ENCODE peak calls at places on chromosomes 12 and 14, in eight cellular contexts. One of them, this sample, is unnamed.

GRCh38 chr12:64180951-64181350 is 41.1 kb downstream of the KICS2 start:
- DNase-seq in heart left ventricle: no peak
- DNase-seq in posterior cingulate gyrus: no peak
- DNase-seq in pancreas: no peak
- DNase-seq in iPS-NIHi11: no peak
- DNase-seq in HuH-7.5: no peak
- DNase-seq in DMS 273 treated with DMSO at 0.1 percent for 48 hours: no peak
- DNase-seq in stimulated activated CD8-positive, alpha-beta memory T cell treated with anti-CD3 and anti-CD28 coated beads, Interleukin-15, amount 100 ng/mL, for 4 hours: no peak
- DNase-seq in this sample: peak

GRCh38 chr12:75020068-75020557 is 189.5 kb downstream of the KCNC2 start:
- DNase-seq in heart left ventricle: no peak
- DNase-seq in posterior cingulate gyrus: no peak
- DNase-seq in pancreas: no peak
- DNase-seq in iPS-NIHi11: no peak
- DNase-seq in HuH-7.5: no peak
- DNase-seq in DMS 273 treated with DMSO at 0.1 percent for 48 hours: no peak
- DNase-seq in stimulated activated CD8-positive, alpha-beta memory T cell treated with anti-CD3 and anti-CD28 coated beads, Interleukin-15, amount 100 ng/mL, for 4 hours: no peak
- DNase-seq in this sample: peak

GRCh38 chr14:103836976-103837725 is 10.2 kb downstream of the PPP1R13B start:
- DNase-seq in heart left ventricle: no peak
- DNase-seq in posterior cingulate gyrus: no peak
- DNase-seq in pancreas: no peak
- DNase-seq in iPS-NIHi11: no peak
- DNase-seq in HuH-7.5: no peak
- DNase-seq in DMS 273 treated with DMSO at 0.1 percent for 48 hours: no peak
- DNase-seq in stimulated activated CD8-positive, alpha-beta memory T cell treated with anti-CD3 and anti-CD28 coated beads, Interleukin-15, amount 100 ng/mL, for 4 hours: no peak
- DNase-seq in this sample: no peak

GRCh38 chr12:2335109-2335508 is 282.3 kb downstream of the CACNA1C start:
- DNase-seq in heart left ventricle: no peak
- DNase-seq in posterior cingulate gyrus: no peak
- DNase-seq in pancreas: no peak
- DNase-seq in iPS-NIHi11: no peak
- DNase-seq in HuH-7.5: no peak
- DNase-seq in DMS 273 treated with DMSO at 0.1 percent for 48 hours: no peak
- DNase-seq in stimulated activated CD8-positive, alpha-beta memory T cell treated with anti-CD3 and anti-CD28 coated beads, Interleukin-15, amount 100 ng/mL, for 4 hours: no peak
- DNase-seq in this sample: no peak

GRCh38 chr12:104520242-104520900 is 63.6 kb downstream of the CHST11 start:
- DNase-seq in heart left ventricle: no peak
- DNase-seq in posterior cingulate gyrus: no peak
- DNase-seq in pancreas: no peak
- DNase-seq in iPS-NIHi11: no peak
- DNase-seq in HuH-7.5: no peak
- DNase-seq in DMS 273 treated with DMSO at 0.1 percent for 48 hours: no peak
- DNase-seq in stimulated activated CD8-positive, alpha-beta memory T cell treated with anti-CD3 and anti-CD28 coated beads, Interleukin-15, amount 100 ng/mL, for 4 hours: no peak
- DNase-seq in this sample: peak

GRCh38 chr14:74906923-74907620 is 16.0 kb downstream of the RPS6KL1 start:
- DNase-seq in heart left ventricle: no peak
- DNase-seq in posterior cingulate gyrus: no peak
- DNase-seq in pancreas: no peak
- DNase-seq in iPS-NIHi11: peak
- DNase-seq in HuH-7.5: no peak
- DNase-seq in DMS 273 treated with DMSO at 0.1 percent for 48 hours: no peak
- DNase-seq in stimulated activated CD8-positive, alpha-beta memory T cell treated with anti-CD3 and anti-CD28 coated beads, Interleukin-15, amount 100 ng/mL, for 4 hours: no peak
- DNase-seq in this sample: no peak

GRCh38 chr12:118336123-118336522 is 36.6 kb downstream of the TAOK3 start:
- DNase-seq in heart left ventricle: no peak
- DNase-seq in posterior cingulate gyrus: no peak
- DNase-seq in pancreas: no peak
- DNase-seq in iPS-NIHi11: no peak
- DNase-seq in HuH-7.5: no peak
- DNase-seq in DMS 273 treated with DMSO at 0.1 percent for 48 hours: no peak
- DNase-seq in stimulated activated CD8-positive, alpha-beta memory T cell treated with anti-CD3 and anti-CD28 coated beads, Interleukin-15, amount 100 ng/mL, for 4 hours: no peak
- DNase-seq in this sample: no peak

GRCh38 chr14:99643343-99643742 is 1.6 kb upstream of the HHIPL1 start:
- DNase-seq in heart left ventricle: no peak
- DNase-seq in posterior cingulate gyrus: no peak
- DNase-seq in pancreas: no peak
- DNase-seq in iPS-NIHi11: no peak
- DNase-seq in HuH-7.5: no peak
- DNase-seq in DMS 273 treated with DMSO at 0.1 percent for 48 hours: no peak
- DNase-seq in stimulated activated CD8-positive, alpha-beta memory T cell treated with anti-CD3 and anti-CD28 coated beads, Interleukin-15, amount 100 ng/mL, for 4 hours: no peak
- DNase-seq in this sample: no peak

GRCh38 chr12:52506858-52507715 is 13.1 kb downstream of the KRT5 start:
- DNase-seq in heart left ventricle: no peak
- DNase-seq in posterior cingulate gyrus: no peak
- DNase-seq in pancreas: no peak
- DNase-seq in iPS-NIHi11: peak
- DNase-seq in HuH-7.5: peak
- DNase-seq in DMS 273 treated with DMSO at 0.1 percent for 48 hours: no peak
- DNase-seq in stimulated activated CD8-positive, alpha-beta memory T cell treated with anti-CD3 and anti-CD28 coated beads, Interleukin-15, amount 100 ng/mL, for 4 hours: no peak
- DNase-seq in this sample: peak

GRCh38 chr12:76643438-76643837 is 83.9 kb upstream of the OSBPL8 start:
- DNase-seq in heart left ventricle: no peak
- DNase-seq in posterior cingulate gyrus: no peak
- DNase-seq in pancreas: no peak
- DNase-seq in iPS-NIHi11: no peak
- DNase-seq in HuH-7.5: no peak
- DNase-seq in DMS 273 treated with DMSO at 0.1 percent for 48 hours: no peak
- DNase-seq in stimulated activated CD8-positive, alpha-beta memory T cell treated with anti-CD3 and anti-CD28 coated beads, Interleukin-15, amount 100 ng/mL, for 4 hours: no peak
- DNase-seq in this sample: no peak

GRCh38 chr12:131564843-131565242 is 146.0 kb upstream of the SFSWAP start:
- DNase-seq in heart left ventricle: no peak
- DNase-seq in posterior cingulate gyrus: no peak
- DNase-seq in pancreas: no peak
- DNase-seq in iPS-NIHi11: no peak
- DNase-seq in HuH-7.5: no peak
- DNase-seq in DMS 273 treated with DMSO at 0.1 percent for 48 hours: no peak
- DNase-seq in stimulated activated CD8-positive, alpha-beta memory T cell treated with anti-CD3 and anti-CD28 coated beads, Interleukin-15, amount 100 ng/mL, for 4 hours: no peak
- DNase-seq in this sample: no peak

GRCh38 chr12:116060765-116061164 is 216.7 kb downstream of the MED13L start:
- DNase-seq in heart left ventricle: no peak
- DNase-seq in posterior cingulate gyrus: no peak
- DNase-seq in pancreas: no peak
- DNase-seq in iPS-NIHi11: no peak
- DNase-seq in HuH-7.5: no peak
- DNase-seq in DMS 273 treated with DMSO at 0.1 percent for 48 hours: no peak
- DNase-seq in stimulated activated CD8-positive, alpha-beta memory T cell treated with anti-CD3 and anti-CD28 coated beads, Interleukin-15, amount 100 ng/mL, for 4 hours: no peak
- DNase-seq in this sample: no peak

GRCh38 chr14:75088566-75089373 is 19.3 kb downstream of the ZC2HC1C start:
- DNase-seq in heart left ventricle: no peak
- DNase-seq in posterior cingulate gyrus: no peak
- DNase-seq in pancreas: peak
- DNase-seq in iPS-NIHi11: peak
- DNase-seq in HuH-7.5: peak
- DNase-seq in DMS 273 treated with DMSO at 0.1 percent for 48 hours: peak
- DNase-seq in stimulated activated CD8-positive, alpha-beta memory T cell treated with anti-CD3 and anti-CD28 coated beads, Interleukin-15, amount 100 ng/mL, for 4 hours: peak
- DNase-seq in this sample: peak

GRCh38 chr14:75907722-75908330 is 74.0 kb downstream of the TGFB3 start:
- DNase-seq in heart left ventricle: no peak
- DNase-seq in posterior cingulate gyrus: no peak
- DNase-seq in pancreas: no peak
- DNase-seq in iPS-NIHi11: no peak
- DNase-seq in HuH-7.5: no peak
- DNase-seq in DMS 273 treated with DMSO at 0.1 percent for 48 hours: no peak
- DNase-seq in stimulated activated CD8-positive, alpha-beta memory T cell treated with anti-CD3 and anti-CD28 coated beads, Interleukin-15, amount 100 ng/mL, for 4 hours: no peak
- DNase-seq in this sample: no peak

GRCh38 chr12:29278673-29279420 is 102.1 kb downstream of the ERGIC2 start:
- DNase-seq in heart left ventricle: no peak
- DNase-seq in posterior cingulate gyrus: no peak
- DNase-seq in pancreas: no peak
- DNase-seq in iPS-NIHi11: no peak
- DNase-seq in HuH-7.5: no peak
- DNase-seq in DMS 273 treated with DMSO at 0.1 percent for 48 hours: no peak
- DNase-seq in stimulated activated CD8-positive, alpha-beta memory T cell treated with anti-CD3 and anti-CD28 coated beads, Interleukin-15, amount 100 ng/mL, for 4 hours: no peak
- DNase-seq in this sample: peak

This sample was measured in cardiac fibroblast.